ENCODE peak calls at places on chromosome 4, in five cellular contexts. M is GM12891; Q is activated CD4-positive, alpha-beta T cell treated with anti-CD3 and anti-CD28 coated beads, Interleukin-2, amount 10 ng/mL, durations not matched to agents 7 days and 5 days; Z is ELR; V is EL. A is an unnamed sample.

GRCh38 chr4:142406051-142406549 is 440.0 kb downstream of the INPP4B start:
- DNase-seq in M (no peak), Z (peak), V (peak), Q (no peak), A (no peak)

GRCh38 chr4:48268956-48269860 is at the start of gene TEC:
- DNase-seq in V (peak), M (peak), Q (peak), Z (peak), A (peak)

GRCh38 chr4:53840643-53841042 is 223.8 kb downstream of the CHIC2 start:
- DNase-seq in Q (no peak), Z (peak), M (no peak), V (no peak), A (peak)

GRCh38 chr4:139768913-139769312 is 103.3 kb downstream of the MGST2 start:
- DNase-seq in Z (peak), V (peak), M (no peak), Q (no peak), A (no peak)

GRCh38 chr4:41303372-41304118 is 46.8 kb downstream of the UCHL1 start:
- DNase-seq in V (no peak), Z (no peak), Q (no peak), M (no peak), A (no peak)

GRCh38 chr4:184826315-184827266 is 823 bp upstream of the ACSL1 start:
- DNase-seq in Z (peak), M (peak), V (no peak), Q (peak), A (peak)

GRCh38 chr4:13524504-13525243 is 19.6 kb downstream of the NKX3-2 start:
- DNase-seq in M (no peak), V (peak), Z (peak), Q (no peak), A (no peak)

GRCh38 chr4:16812041-16812440 is 86.4 kb downstream of the LDB2 start:
- DNase-seq in M (no peak), Z (no peak), Q (no peak), V (no peak), A (no peak)

GRCh38 chr4:26873391-26874026 is 12.9 kb downstream of the STIM2 start:
- DNase-seq in V (no peak), Z (no peak), Q (peak), M (no peak), A (no peak)

GRCh38 chr4:95556460-95556859 is 7.7 kb upstream of the UNC5C start:
- DNase-seq in M (no peak), Q (no peak), Z (no peak), V (no peak), A (peak)

GRCh38 chr4:155399974-155400697 is 23.4 kb upstream of the MAP9 start:
- DNase-seq in V (no peak), Z (no peak), Q (no peak), M (no peak), A (no peak)

GRCh38 chr4:134585972-134586371 is 384.4 kb upstream of the PABPC4L start:
- DNase-seq in Z (no peak), V (no peak), M (no peak), Q (no peak), A (no peak)

GRCh38 chr4:145178740-145179139 is 1.6 kb downstream of the OTUD4 start:
- DNase-seq in V (no peak), Q (peak), Z (peak), M (no peak), A (peak)

GRCh38 chr4:85953651-85954018 is 406.2 kb downstream of the MAPK10 start:
- DNase-seq in V (peak), Z (peak), Q (no peak), M (no peak), A (peak)

GRCh38 chr4:176409627-176410026 is 89.9 kb downstream of the SPCS3 start:
- DNase-seq in V (peak), Q (no peak), M (no peak), Z (peak), A (no peak)

GRCh38 chr4:78937837-78938236 is 1.4 kb downstream of the PAQR3 start:
- DNase-seq in M (no peak), Z (peak), V (peak), Q (no peak), A (peak)

GRCh38 chr4:84498203-84499026 is 677 bp downstream of the NKX6-1 start:
- DNase-seq in Q (no peak), M (no peak), V (peak), Z (peak), A (no peak)

GRCh38 chr4:821181-821591 is 4.7 kb downstream of the CPLX1 start:
- DNase-seq in Z (no peak), V (no peak), Q (no peak), M (no peak), A (no peak)

GRCh38 chr4:56907489-56908205 is at the start of gene REST:
- DNase-seq in M (peak), Z (peak), V (peak), Q (peak), A (peak)

GRCh38 chr4:67288964-67289363 is 256.3 kb downstream of the CENPC start:
- DNase-seq in Z (peak), V (peak), M (peak), Q (no peak), A (peak)

GRCh38 chr4:71230258-71230594 is 108.6 kb upstream of the SLC4A4 start:
- DNase-seq in Z (peak), V (peak), Q (no peak), M (no peak), A (no peak)

GRCh38 chr4:152970102-152970820 is 34.1 kb downstream of the FHDC1 start:
- DNase-seq in V (peak), Q (no peak), M (no peak), Z (peak), A (no peak)

GRCh38 chr4:8021796-8022195 is 82.1 kb upstream of the AFAP1 start:
- DNase-seq in M (no peak), Z (peak), V (no peak), Q (no peak), A (no peak)

A was measured in RKO.